ENCODE peak calls at places on chromosome 15, in ten cellular contexts. Y, B, G, L, E, S, V, P, H and W are unnamed samples.

GRCh38 chr15:65935391-65935790 is 66.1 kb downstream of the RAB11A start:
- DNase-seq in Y (no peak), B (no peak), G (no peak), L (no peak), E (no peak), S (no peak), V (no peak), P (no peak), H (no peak), W (no peak)

GRCh38 chr15:26864664-26865191 is 2.1 kb upstream of the GABRA5 start:
- DNase-seq in Y (no peak), B (peak; percentile 65), G (peak; percentile 42), L (no peak), E (no peak), S (no peak), V (peak; percentile 42), P (peak; percentile 32), H (no peak), W (no peak)

GRCh38 chr15:70337292-70338186 is 239.8 kb upstream of the TLE3 start:
- DNase-seq in Y (no peak), B (no peak), G (peak; percentile 34), L (no peak), E (peak; percentile 52), S (no peak), V (no peak), P (no peak), H (no peak), W (no peak)

GRCh38 chr15:41620536-41621199 is 39.5 kb upstream of the MGA start:
- DNase-seq in Y (no peak), B (no peak), G (no peak), L (no peak), E (no peak), S (no peak), V (no peak), P (no peak), H (no peak), W (no peak)

GRCh38 chr15:95684693-95685115 is 645.8 kb upstream of the NR2F2 start:
- DNase-seq in Y (no peak), B (no peak), G (peak; percentile 89), L (no peak), E (no peak), S (no peak), V (peak; percentile 90), P (peak; percentile 95), H (no peak), W (no peak)

GRCh38 chr15:78695849-78696248 is 54.8 kb upstream of the CHRNB4 start:
- DNase-seq in Y (peak; percentile 55), B (no peak), G (no peak), L (no peak), E (no peak), S (no peak), V (no peak), P (no peak), H (no peak), W (no peak)

GRCh38 chr15:62472616-62473299 is 307.7 kb upstream of the C2CD4B start:
- DNase-seq in Y (peak; percentile 78), B (peak; percentile 12), G (no peak), L (peak; percentile 43), E (no peak), S (no peak), V (no peak), P (no peak), H (peak; percentile 61), W (peak; percentile 6)

GRCh38 chr15:48603123-48603500 is 42.4 kb downstream of the FBN1 start:
- DNase-seq in Y (no peak), B (no peak), G (no peak), L (no peak), E (no peak), S (no peak), V (peak; percentile 43), P (no peak), H (no peak), W (no peak)

GRCh38 chr15:99423186-99424130 is 142.3 kb upstream of the MEF2A start:
- DNase-seq in Y (no peak), B (no peak), G (no peak), L (no peak), E (peak; percentile 48), S (no peak), V (no peak), P (no peak), H (no peak), W (no peak)

GRCh38 chr15:35748105-35748504 is 202.1 kb upstream of the DPH6 start:
- DNase-seq in Y (no peak), B (no peak), G (no peak), L (no peak), E (no peak), S (no peak), V (no peak), P (no peak), H (no peak), W (no peak)

DNA sequence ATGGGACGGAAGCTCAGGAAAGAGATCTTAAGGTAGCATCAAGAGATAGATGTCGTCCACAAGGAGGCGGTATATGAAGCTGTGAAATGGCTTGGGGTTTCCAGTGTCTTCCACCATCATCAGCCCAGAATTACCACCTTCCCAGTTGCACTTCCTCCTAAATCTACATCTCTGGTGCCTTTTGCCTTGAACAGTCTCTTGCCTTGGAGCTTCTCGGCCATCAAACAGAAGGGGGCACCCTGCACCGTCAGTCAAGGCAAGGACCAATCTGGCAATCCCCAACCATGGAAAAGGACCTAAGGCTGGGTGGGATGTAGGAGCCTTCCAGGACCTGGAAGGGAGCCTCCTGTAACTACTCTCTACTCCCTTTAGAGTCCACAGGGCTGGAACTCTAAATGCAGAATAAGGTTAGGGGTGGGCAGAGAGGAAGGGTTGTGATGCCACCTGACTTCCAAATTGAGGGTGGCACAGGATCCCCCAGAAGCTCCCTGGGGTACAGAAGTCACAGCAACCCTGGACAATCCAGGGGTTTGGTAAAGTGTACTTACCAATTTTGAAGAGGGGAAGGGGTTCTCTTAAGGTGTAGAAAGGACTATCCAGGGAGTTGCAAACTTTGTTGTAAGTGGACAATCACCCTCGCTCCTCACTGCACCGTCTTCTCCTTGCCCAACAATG is 1.0 kb upstream of the RYR3 start:
- DNase-seq in Y (peak; percentile 24), B (no peak), G (no peak), L (no peak), E (no peak), S (peak; percentile 31), V (peak; percentile 2), P (peak; percentile 30), H (peak; percentile 33), W (peak; percentile 70)
- TF ChIP-seq CTCF in Y (no peak), B (no peak), G (no peak), L (no peak), E (peak; percentile 23), S (peak; percentile 57), V (peak; percentile 20), P (peak; percentile 45), H (peak; percentile 57), W (peak; percentile 47)

GRCh38 chr15:73686781-73687256 is 2.6 kb downstream of the CD276 start:
- DNase-seq in Y (no peak), B (no peak), G (peak; percentile 89), L (no peak), E (no peak), S (no peak), V (peak; percentile 87), P (peak; percentile 79), H (no peak), W (no peak)

GRCh38 chr15:73688455-73688854 is 4.3 kb downstream of the CD276 start:
- DNase-seq in Y (no peak), B (no peak), G (peak; percentile 38), L (no peak), E (no peak), S (no peak), V (peak; percentile 50), P (no peak), H (no peak), W (no peak)

GRCh38 chr15:73683624-73684536 is at the start of gene CD276:
- DNase-seq in Y (peak; percentile 88), B (peak; percentile 83), G (peak; percentile 58), L (peak; percentile 83), E (peak; percentile 91), S (no peak), V (peak; percentile 81), P (no peak), H (peak; percentile 86), W (no peak)

GRCh38 chr15:73685561-73685960 is 1.4 kb downstream of the CD276 start:
- DNase-seq in Y (no peak), B (no peak), G (no peak), L (no peak), E (no peak), S (no peak), V (peak; percentile 31), P (peak; percentile 5), H (no peak), W (no peak)

GRCh38 chr15:73685981-73686380 is 1.8 kb downstream of the CD276 start:
- DNase-seq in Y (no peak), B (no peak), G (no peak), L (no peak), E (no peak), S (no peak), V (peak; percentile 32), P (no peak), H (no peak), W (no peak)
- H3K4me3 ChIP-seq in Y (no peak overlapping the region), B (no peak overlapping the region), G (peak overlapping the region; percentile 87), L (no peak overlapping the region), E (peak overlapping the region; percentile 87), S (no peak overlapping the region), V (peak overlapping the region; percentile 82), P (no peak overlapping the region), H (peak overlapping the region; percentile 90), W (no peak overlapping the region)

DNA sequence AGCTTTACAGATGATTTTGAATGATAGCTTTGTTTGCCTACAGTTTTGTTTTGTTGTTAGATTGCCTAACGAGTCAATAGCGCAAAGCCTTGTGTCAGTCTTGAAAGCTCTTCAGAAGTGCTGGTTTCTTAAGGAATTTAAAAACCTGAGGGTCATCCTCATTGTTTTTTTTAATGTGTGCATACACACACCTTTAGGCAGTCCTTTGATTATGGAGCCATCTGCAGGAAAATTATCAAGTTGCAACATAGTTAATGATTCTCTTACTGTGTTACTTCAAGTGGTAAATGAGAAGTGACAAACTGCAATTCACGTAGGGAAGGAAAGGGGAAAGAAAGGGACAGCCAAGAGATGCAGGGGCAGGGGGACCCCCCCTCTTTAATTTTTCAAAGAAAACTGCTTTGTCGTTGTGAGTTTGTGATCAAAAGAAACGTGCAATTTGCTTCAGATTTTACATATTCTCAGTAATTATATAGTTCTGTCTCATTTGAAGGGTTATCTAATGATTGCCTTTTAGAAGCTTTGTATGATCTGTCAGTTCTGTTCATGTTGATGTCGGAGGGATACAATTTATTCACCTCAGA is 162.4 kb upstream of the CGNL1 start:
- DNase-seq in Y (no peak), B (no peak), G (peak; percentile 72), L (no peak), E (no peak), S (no peak), V (peak; percentile 79), P (peak; percentile 61), H (no peak), W (peak; percentile 36)
- TF ChIP-seq CTCF in Y (peak; percentile 58), B (no peak), G (peak; percentile 51), L (no peak), E (peak; percentile 56), S (peak; percentile 17), V (peak; percentile 31), P (peak; percentile 34), H (peak; percentile 54), W (no peak)

DNA sequence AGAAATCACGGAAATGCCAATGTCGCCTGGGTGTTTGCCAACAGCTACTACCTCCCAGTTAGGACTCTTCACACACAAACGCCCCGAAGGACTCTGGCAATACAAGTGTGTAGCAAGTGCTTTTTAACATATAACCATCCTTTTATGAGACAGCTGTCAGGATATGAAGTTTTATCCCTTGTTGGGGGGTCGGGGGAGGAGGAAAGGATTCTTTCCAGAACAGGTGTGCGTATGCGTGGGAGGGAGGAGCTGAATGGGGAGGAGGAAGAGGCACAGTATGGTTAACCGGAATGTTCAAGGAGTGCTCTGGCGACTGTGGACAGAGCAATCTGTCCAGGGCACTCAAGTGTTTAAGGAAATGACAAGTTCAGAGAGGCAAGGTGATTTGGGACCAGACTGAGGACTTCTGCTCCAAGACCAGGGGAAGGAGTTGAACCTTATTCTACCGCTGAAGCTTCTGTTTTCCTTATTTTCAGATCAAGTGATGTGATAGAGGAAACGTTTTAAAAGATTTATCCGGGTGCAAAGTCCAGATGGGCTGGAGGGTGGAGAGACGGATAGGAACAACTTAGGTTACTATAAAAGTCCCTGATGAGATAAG is 1.3 kb downstream of the TSPAN3 start:
- DNase-seq in Y (no peak), B (peak; percentile 71), G (no peak), L (peak; percentile 57), E (peak; percentile 68), S (no peak), V (no peak), P (peak; percentile 22), H (no peak), W (no peak)
- H3K4me3 ChIP-seq in Y (peak overlapping the region; percentile 71), B (peak overlapping the region; percentile 59), G (peak overlapping the region; percentile 76), L (no peak overlapping the region), E (peak overlapping the region; percentile 81), S (peak overlapping the region; percentile 91), V (peak overlapping the region; percentile 72), P (peak overlapping the region; percentile 75), H (peak overlapping the region; percentile 94), W (peak overlapping the region; percentile 81)